ENCODE peak calls at places on chromosomes 11 and 22, in six cellular contexts. B is activated CD8-positive, alpha-beta memory T cell treated with anti-CD3 and anti-CD28 coated beads for 1 hour; R is fibroblast of the conjunctiva; O is NCI-H774; P is AG08395; Q is NCI-H1105. G is an unnamed sample.
A peak's percentile ranks its signal among the peaks of the same experiment; 100 is the strongest.

GRCh38 chr22:20960609-20961008 is 6.4 kb upstream of the AIFM3 start:
- DNase-seq in P (no peak), Q (no peak), O (no peak), B (no peak), R (no peak), G (no peak)

GRCh38 chr11:11577246-11577855 is 44.5 kb downstream of the GALNT18 start:
- DNase-seq in R (no peak), P (no peak), O (no peak), B (no peak), Q (no peak), G (no peak)

GRCh38 chr11:64094463-64095223 is 58.9 kb downstream of the FLRT1 start:
- DNase-seq in P (peak; percentile 84), R (peak; percentile 56), O (no peak), B (no peak), Q (no peak), G (no peak)

GRCh38 chr22:39332441-39333064 is 13.1 kb upstream of the RPL3 start:
- DNase-seq in O (no peak), R (peak; percentile 72), P (no peak), Q (no peak), B (no peak), G (no peak)

GRCh38 chr11:70548976-70549375 is 150.6 kb downstream of the CTTN start:
- DNase-seq in Q (no peak), B (no peak), R (no peak), P (no peak), O (no peak), G (no peak)

GRCh38 chr22:19430890-19431541 is 517 bp downstream of the HIRA start:
- DNase-seq in P (no peak), Q (no peak), R (no peak), B (no peak), O (no peak), G (peak; percentile 65)

GRCh38 chr11:33040127-33040861 is 922 bp downstream of the TCP11L1 start:
- DNase-seq in R (no peak), B (no peak), Q (peak; percentile 58), P (no peak), O (peak; percentile 6), G (no peak)

GRCh38 chr11:3164138-3164539 is 971 bp downstream of the OSBPL5 start:
- DNase-seq in P (no peak), Q (no peak), R (no peak), B (no peak), O (no peak), G (peak; percentile 8)

GRCh38 chr22:48779661-48780596 is 1047.7 kb downstream of the BRD1 start:
- DNase-seq in P (no peak), B (no peak), R (no peak), Q (no peak), O (no peak), G (no peak)

GRCh38 chr22:20035375-20036084 is 14.6 kb downstream of the TANGO2 start:
- DNase-seq in R (no peak), O (no peak), P (no peak), Q (no peak), B (no peak), G (no peak)

GRCh38 chr22:32142600-32142999 is 16.5 kb downstream of the C22orf42 start:
- DNase-seq in B (no peak), P (no peak), Q (no peak), R (no peak), O (no peak), G (no peak)

GRCh38 chr22:44272330-44272729 is 40.4 kb downstream of the SHISAL1 start:
- DNase-seq in Q (no peak), O (no peak), B (no peak), P (no peak), R (no peak), G (no peak)

GRCh38 chr22:19466126-19466716 is 12.8 kb downstream of the UFD1 start:
- DNase-seq in R (no peak), O (no peak), P (no peak), B (no peak), Q (no peak), G (no peak)

GRCh38 chr11:65662802-65663633 is at the start of gene RELA:
- DNase-seq in R (peak; percentile 92), P (peak; percentile 96), O (peak; percentile 89), Q (peak; percentile 77), B (peak; percentile 83), G (peak; percentile 97)

GRCh38 chr11:8665222-8665621 is 17.2 kb downstream of the TRIM66 start:
- DNase-seq in B (no peak), P (no peak), R (no peak), O (no peak), Q (no peak), G (no peak)